ENCODE peak calls at places on chromosome 4, in ten cellular contexts. E is mucosa of descending colon; T is NCI-H1092; S is pulmonary artery endothelial cell; N is neural crest cell; B is activated T-helper 9 cell treated with anti-CD3 and anti-CD28 coated beads, Interleukin-2, amount 50 U/mL, for 16 hours; Q is fibroblast of lung; X is astrocyte; U is coronary artery; F is stimulated activated CD8-positive, alpha-beta memory T cell treated with anti-CD3 and anti-CD28 coated beads, Interleukin-7, amount 100 ng/mL, for 24 hours. W is an unnamed sample.
A peak's percentile ranks its signal among the peaks of the same experiment; 100 is the strongest.

GRCh38 chr4:28469886-28470285 is 1609.2 kb downstream of the STIM2 start:
- DNase-seq in E (no peak), T (no peak), S (no peak), N (no peak), B (no peak), Q (peak; percentile 0), X (no peak), U (no peak), F (no peak), W (no peak)

GRCh38 chr4:123838426-123838825 is 441.8 kb downstream of the SPRY1 start:
- DNase-seq in E (no peak), T (no peak), S (no peak), N (no peak), B (no peak), Q (no peak), X (no peak), U (no peak), F (no peak), W (no peak)

GRCh38 chr4:32858971-32859370 is 2138.8 kb downstream of the PCDH7 start:
- DNase-seq in E (no peak), T (no peak), S (no peak), N (no peak), B (no peak), Q (peak; percentile 87), X (peak; percentile 83), U (no peak), F (no peak), W (no peak)

GRCh38 chr4:85778809-85779124 is 303.8 kb downstream of the ARHGAP24 start:
- DNase-seq in E (no peak), T (no peak), S (no peak), N (no peak), B (no peak), Q (peak; percentile 39), X (no peak), U (no peak), F (no peak), W (no peak)

GRCh38 chr4:41644288-41644914 is 104.1 kb downstream of the PHOX2B start:
- DNase-seq in E (peak; percentile 65), T (no peak), S (peak; percentile 19), N (peak; percentile 92), B (no peak), Q (peak; percentile 57), X (peak; percentile 41), U (peak; percentile 80), F (no peak), W (peak; percentile 95)

GRCh38 chr4:31069151-31069550 is 349.0 kb downstream of the PCDH7 start:
- DNase-seq in E (no peak), T (no peak), S (no peak), N (no peak), B (no peak), Q (peak; percentile 29), X (no peak), U (no peak), F (no peak), W (no peak)

GRCh38 chr4:186144596-186145569 is 40.4 kb downstream of the FAM149A start:
- DNase-seq in E (peak; percentile 61), T (peak; percentile 45), S (no peak), N (peak; percentile 69), B (no peak), Q (peak; percentile 76), X (peak; percentile 62), U (peak; percentile 90), F (no peak), W (peak; percentile 90)

GRCh38 chr4:137587796-137588195 is 55.5 kb upstream of the PCDH18 start:
- DNase-seq in E (no peak), T (no peak), S (no peak), N (no peak), B (no peak), Q (peak; percentile 71), X (peak; percentile 61), U (no peak), F (no peak), W (no peak)

GRCh38 chr4:184664445-184665210 is 15.1 kb downstream of the PRIMPOL start:
- DNase-seq in E (no peak), T (no peak), S (no peak), N (no peak), B (no peak), Q (peak; percentile 15), X (no peak), U (no peak), F (no peak), W (no peak)

GRCh38 chr4:153467897-153468262 is 1.7 kb downstream of the TMEM131L start:
- DNase-seq in E (no peak), T (no peak), S (no peak), N (no peak), B (no peak), Q (no peak), X (no peak), U (no peak), F (no peak), W (no peak)

GRCh38 chr4:170497105-170497504 is 407.3 kb upstream of the AADAT start:
- DNase-seq in E (no peak), T (no peak), S (no peak), N (no peak), B (no peak), Q (no peak), X (no peak), U (no peak), F (no peak), W (no peak)

W was measured in glutamatergic neuron.